ENCODE peak calls at places on chromosome 20, in five cellular contexts. One of them, this sample, is unnamed.

GRCh38 chr20:23160536-23161243 is 74.6 kb upstream of the CD93 start:
- DNase-seq in Peyer's patch: no peak
- DNase-seq in IMR-90: no peak
- DNase-seq in sigmoid colon: no peak
- DNase-seq in A549: no peak
- DNase-seq in this sample: no peak

GRCh38 chr20:53878262-53879047 is 191.9 kb downstream of the BCAS1 start:
- DNase-seq in Peyer's patch: no peak
- DNase-seq in IMR-90: no peak
- DNase-seq in sigmoid colon: no peak
- DNase-seq in A549: no peak
- DNase-seq in this sample: no peak

GRCh38 chr20:43959920-43960227 is 45.2 kb downstream of the TOX2 start:
- DNase-seq in Peyer's patch: no peak
- DNase-seq in IMR-90: no peak
- DNase-seq in sigmoid colon: no peak
- DNase-seq in A549: no peak
- DNase-seq in this sample: no peak

GRCh38 chr20:48847498-48848205 is 19.9 kb upstream of the PREX1 start:
- DNase-seq in Peyer's patch: no peak
- DNase-seq in IMR-90: no peak
- DNase-seq in sigmoid colon: no peak
- DNase-seq in A549: no peak
- DNase-seq in this sample: no peak

GRCh38 chr20:39829255-39829654 is 859.8 kb downstream of the MAFB start:
- DNase-seq in Peyer's patch: no peak
- DNase-seq in IMR-90: peak; percentile 41
- DNase-seq in sigmoid colon: no peak
- DNase-seq in A549: no peak
- DNase-seq in this sample: no peak

GRCh38 chr20:10648651-10649050 is 25.1 kb downstream of the JAG1 start:
- DNase-seq in Peyer's patch: no peak
- DNase-seq in IMR-90: peak; percentile 91
- DNase-seq in sigmoid colon: no peak
- DNase-seq in A549: no peak
- DNase-seq in this sample: no peak

GRCh38 chr20:44590980-44591778 is 8.8 kb downstream of the PKIG start:
- DNase-seq in Peyer's patch: no peak
- DNase-seq in IMR-90: no peak
- DNase-seq in sigmoid colon: no peak
- DNase-seq in A549: no peak
- DNase-seq in this sample: no peak

GRCh38 chr20:59560588-59561227 is 43.6 kb upstream of the PHACTR3 start:
- DNase-seq in Peyer's patch: no peak
- DNase-seq in IMR-90: peak; percentile 11
- DNase-seq in sigmoid colon: no peak
- DNase-seq in A549: peak; percentile 75
- DNase-seq in this sample: no peak

GRCh38 chr20:50146732-50147662 is 6.5 kb downstream of the PEDS1 start:
- DNase-seq in Peyer's patch: no peak
- DNase-seq in IMR-90: peak; percentile 43
- DNase-seq in sigmoid colon: no peak
- DNase-seq in A549: no peak
- DNase-seq in this sample: peak; percentile 92

GRCh38 chr20:5315807-5316187 is 957 bp downstream of the PROKR2 start:
- DNase-seq in Peyer's patch: no peak
- DNase-seq in IMR-90: no peak
- DNase-seq in sigmoid colon: no peak
- DNase-seq in A549: no peak
- DNase-seq in this sample: no peak

GRCh38 chr20:59988141-59988540 is 29.9 kb downstream of the CDH26 start:
- DNase-seq in Peyer's patch: no peak
- DNase-seq in IMR-90: peak; percentile 11
- DNase-seq in sigmoid colon: no peak
- DNase-seq in A549: peak; percentile 46
- DNase-seq in this sample: no peak

GRCh38 chr20:8602389-8603116 is 466.3 kb upstream of the PLCB4 start:
- DNase-seq in Peyer's patch: no peak
- DNase-seq in IMR-90: peak; percentile 16
- DNase-seq in sigmoid colon: no peak
- DNase-seq in A549: no peak
- DNase-seq in this sample: no peak

GRCh38 chr20:25081065-25081729 is 744 bp downstream of the VSX1 start:
- DNase-seq in Peyer's patch: no peak
- DNase-seq in IMR-90: no peak
- DNase-seq in sigmoid colon: no peak
- DNase-seq in A549: no peak
- DNase-seq in this sample: peak; percentile 64

GRCh38 chr20:53215166-53215565 is 243.0 kb downstream of the TSHZ2 start:
- DNase-seq in Peyer's patch: no peak
- DNase-seq in IMR-90: no peak
- DNase-seq in sigmoid colon: no peak
- DNase-seq in A549: no peak
- DNase-seq in this sample: no peak

GRCh38 chr20:53937929-53938367 is 132.4 kb downstream of the BCAS1 start:
- DNase-seq in Peyer's patch: no peak
- DNase-seq in IMR-90: no peak
- DNase-seq in sigmoid colon: no peak
- DNase-seq in A549: no peak
- DNase-seq in this sample: no peak

GRCh38 chr20:63522981-63523611 is 2.5 kb downstream of the PPDPF start:
- DNase-seq in Peyer's patch: peak; percentile 51
- DNase-seq in IMR-90: no peak
- DNase-seq in sigmoid colon: no peak
- DNase-seq in A549: no peak
- DNase-seq in this sample: peak; percentile 75

GRCh38 chr20:25281541-25281991 is 33.7 kb downstream of the PYGB start:
- DNase-seq in Peyer's patch: peak; percentile 48
- DNase-seq in IMR-90: no peak
- DNase-seq in sigmoid colon: peak; percentile 60
- DNase-seq in A549: no peak
- DNase-seq in this sample: peak; percentile 86

GRCh38 chr20:61480158-61480825 is 228.2 kb downstream of the CDH4 start:
- DNase-seq in Peyer's patch: no peak
- DNase-seq in IMR-90: no peak
- DNase-seq in sigmoid colon: no peak
- DNase-seq in A549: no peak
- DNase-seq in this sample: no peak

GRCh38 chr20:41927189-41927588 is 309.0 kb upstream of the CHD6 start:
- DNase-seq in Peyer's patch: no peak
- DNase-seq in IMR-90: no peak
- DNase-seq in sigmoid colon: no peak
- DNase-seq in A549: no peak
- DNase-seq in this sample: no peak

GRCh38 chr20:49216991-49217578 is 2.1 kb upstream of the DDX27 start:
- DNase-seq in Peyer's patch: peak; percentile 95
- DNase-seq in IMR-90: peak; percentile 87
- DNase-seq in sigmoid colon: peak; percentile 96
- DNase-seq in A549: peak; percentile 73
- DNase-seq in this sample: peak; percentile 97

GRCh38 chr20:57507477-57507876 is 17.5 kb downstream of the CTCFL start:
- DNase-seq in Peyer's patch: no peak
- DNase-seq in IMR-90: no peak
- DNase-seq in sigmoid colon: no peak
- DNase-seq in A549: no peak
- DNase-seq in this sample: no peak

GRCh38 chr20:10665027-10665561 is 8.7 kb downstream of the JAG1 start:
- DNase-seq in Peyer's patch: no peak
- DNase-seq in IMR-90: peak; percentile 33
- DNase-seq in sigmoid colon: no peak
- DNase-seq in A549: no peak
- DNase-seq in this sample: no peak

GRCh38 chr20:62357681-62358080 is 9.4 kb downstream of the LAMA5 start:
- DNase-seq in Peyer's patch: no peak
- DNase-seq in IMR-90: no peak
- DNase-seq in sigmoid colon: peak; percentile 76
- DNase-seq in A549: no peak
- DNase-seq in this sample: no peak

GRCh38 chr20:2604506-2604835 is 48.0 kb upstream of the NOP56 start:
- DNase-seq in Peyer's patch: no peak
- DNase-seq in IMR-90: no peak
- DNase-seq in sigmoid colon: no peak
- DNase-seq in A549: no peak
- DNase-seq in this sample: no peak

GRCh38 chr20:52172392-52173047 is 19.1 kb downstream of the ZFP64 start:
- DNase-seq in Peyer's patch: no peak
- DNase-seq in IMR-90: no peak
- DNase-seq in sigmoid colon: no peak
- DNase-seq in A549: no peak
- DNase-seq in this sample: no peak

GRCh38 chr20:3751664-3752385 is 15.7 kb downstream of the ADISSP start:
- DNase-seq in Peyer's patch: peak; percentile 64
- DNase-seq in IMR-90: no peak
- DNase-seq in sigmoid colon: peak; percentile 80
- DNase-seq in A549: no peak
- DNase-seq in this sample: no peak
- H3K27ac ChIP-seq in Peyer's patch: no peak overlapping the region
- H3K27ac ChIP-seq in IMR-90: no peak overlapping the region
- H3K27ac ChIP-seq in sigmoid colon: no peak overlapping the region
- H3K27ac ChIP-seq in A549: peak overlapping the region; percentile 3
- H3K27ac ChIP-seq in this sample: no peak overlapping the region

DNA sequence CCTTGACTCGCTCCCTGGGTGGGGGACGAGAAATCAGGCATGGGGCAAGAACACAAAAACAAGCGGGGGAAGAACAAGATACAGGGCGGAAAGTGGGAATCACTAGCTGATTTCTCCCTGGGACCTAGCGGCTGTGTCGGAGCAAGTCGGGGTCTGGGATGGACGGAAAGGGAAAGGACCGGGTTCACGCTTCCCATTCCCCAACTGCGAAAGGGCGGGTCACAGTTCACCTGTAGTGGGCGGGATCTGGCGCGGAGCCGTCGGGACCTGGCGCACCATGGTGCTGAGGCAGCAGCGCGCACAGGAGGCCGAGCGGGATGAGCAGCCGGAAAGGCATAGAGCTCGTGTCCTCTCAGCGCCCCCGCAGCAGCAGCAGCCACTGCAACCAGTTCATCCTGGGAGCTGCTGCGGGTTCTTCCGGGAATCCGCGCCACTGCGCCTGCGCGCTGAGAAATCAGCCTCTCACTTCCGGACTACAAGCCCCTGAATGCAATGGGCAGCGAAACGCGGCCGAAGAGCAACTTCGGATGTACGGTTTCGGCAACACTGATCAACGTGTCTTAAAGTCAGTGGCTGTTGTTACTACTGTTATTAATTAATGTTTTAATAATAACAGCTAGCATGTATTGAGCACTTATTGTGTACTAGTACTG is at the start of gene EDEM2:
- DNase-seq in Peyer's patch: peak; percentile 94
- DNase-seq in IMR-90: peak; percentile 96
- DNase-seq in sigmoid colon: peak; percentile 97
- DNase-seq in A549: peak; percentile 97
- DNase-seq in this sample: peak; percentile 97
- TF ChIP-seq POLR2A in Peyer's patch: peak; percentile 72
- TF ChIP-seq POLR2A in IMR-90: no peak
- TF ChIP-seq POLR2A in sigmoid colon: peak; percentile 25
- TF ChIP-seq POLR2A in A549: peak; percentile 81
- TF ChIP-seq POLR2A in this sample: peak; percentile 78

GRCh38 chr20:37376791-37377190 is 30.9 kb downstream of the SRC start:
- DNase-seq in Peyer's patch: peak; percentile 52
- DNase-seq in IMR-90: no peak
- DNase-seq in sigmoid colon: peak; percentile 40
- DNase-seq in A549: no peak
- DNase-seq in this sample: peak; percentile 30

GRCh38 chr20:37378785-37379598 is 33.1 kb downstream of the SRC start:
- DNase-seq in Peyer's patch: peak; percentile 57
- DNase-seq in IMR-90: peak; percentile 67
- DNase-seq in sigmoid colon: peak; percentile 68
- DNase-seq in A549: peak; percentile 55
- DNase-seq in this sample: peak; percentile 79

GRCh38 chr20:37377346-37378081 is 31.6 kb downstream of the SRC start:
- DNase-seq in Peyer's patch: peak; percentile 37
- DNase-seq in IMR-90: no peak
- DNase-seq in sigmoid colon: peak; percentile 53
- DNase-seq in A549: no peak
- DNase-seq in this sample: peak; percentile 50

GRCh38 chr20:37379967-37380828 is 34.3 kb downstream of the SRC start:
- DNase-seq in Peyer's patch: peak; percentile 64
- DNase-seq in IMR-90: peak; percentile 67
- DNase-seq in sigmoid colon: peak; percentile 43
- DNase-seq in A549: peak; percentile 44
- DNase-seq in this sample: peak; percentile 51

DNA sequence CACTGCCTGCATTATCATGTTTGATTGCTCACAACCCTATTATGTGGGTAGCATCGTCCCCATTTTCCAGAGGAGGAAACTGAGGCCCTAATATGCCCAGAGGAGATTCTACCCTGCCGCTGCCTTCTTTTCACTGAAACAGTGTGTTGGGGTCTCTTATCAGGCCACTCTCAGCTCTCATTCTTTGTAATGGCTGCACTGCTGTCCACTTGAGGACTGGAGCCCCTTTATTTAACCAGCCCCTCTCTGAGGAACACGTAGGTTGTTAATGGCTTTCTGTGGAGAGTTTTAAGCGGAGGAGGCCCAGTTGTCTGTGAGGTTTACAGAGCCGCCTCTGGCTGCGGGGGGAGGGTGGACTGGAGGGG is 32.5 kb downstream of the SRC start:
- DNase-seq in Peyer's patch: no peak
- DNase-seq in IMR-90: no peak
- DNase-seq in sigmoid colon: no peak
- DNase-seq in A549: no peak
- DNase-seq in this sample: no peak
- H3K27ac ChIP-seq in Peyer's patch: no peak overlapping the region
- H3K27ac ChIP-seq in IMR-90: peak overlapping the region; percentile 52
- H3K27ac ChIP-seq in sigmoid colon: no peak overlapping the region
- H3K27ac ChIP-seq in A549: peak overlapping the region; percentile 96
- H3K27ac ChIP-seq in this sample: peak overlapping the region; percentile 81

GRCh38 chr20:36183155-36183944 is 28.8 kb downstream of the EPB41L1 start:
- DNase-seq in Peyer's patch: peak; percentile 66
- DNase-seq in IMR-90: no peak
- DNase-seq in sigmoid colon: no peak
- DNase-seq in A549: no peak
- DNase-seq in this sample: peak; percentile 58
- TF ChIP-seq POLR2A in Peyer's patch: no peak
- TF ChIP-seq POLR2A in IMR-90: no peak
- TF ChIP-seq POLR2A in sigmoid colon: no peak
- TF ChIP-seq POLR2A in A549: no peak
- TF ChIP-seq POLR2A in this sample: no peak